ENCODE peak calls at places on chromosomes 2 and 18, in nine cellular contexts. L, C, J, Z, A, W, S, M and V are unnamed samples.

GRCh38 chr2:71331581-71332412 is at the start of gene ZNF638:
- DNase-seq in L (peak; percentile 94), C (peak; percentile 94), J (peak; percentile 97), Z (peak; percentile 16), A (peak; percentile 81), W (peak; percentile 78), S (peak; percentile 77), M (peak; percentile 96), V (peak; percentile 94)

GRCh38 chr2:60007666-60008065 is 545.8 kb downstream of the BCL11A start:
- DNase-seq in L (no peak), C (no peak), J (no peak), Z (no peak), A (no peak), W (no peak), S (no peak), M (no peak), V (no peak)

GRCh38 chr2:99085400-99085799 is 56.1 kb upstream of the C2orf15 start:
- DNase-seq in L (peak; percentile 9), C (peak; percentile 16), J (no peak), Z (no peak), A (no peak), W (no peak), S (no peak), M (peak; percentile 21), V (no peak)

GRCh38 chr2:234411793-234412192 is 85.1 kb downstream of the ARL4C start:
- DNase-seq in L (no peak), C (no peak), J (no peak), Z (no peak), A (no peak), W (no peak), S (no peak), M (no peak), V (peak; percentile 43)

GRCh38 chr18:21865043-21865442 is 124.5 kb downstream of the MIB1 start:
- DNase-seq in L (no peak), C (no peak), J (no peak), Z (no peak), A (no peak), W (no peak), S (no peak), M (no peak), V (no peak)

GRCh38 chr2:240991378-240992263 is 6.8 kb upstream of the SNED1 start:
- DNase-seq in L (peak; percentile 62), C (peak; percentile 90), J (peak; percentile 82), Z (peak; percentile 23), A (peak; percentile 8), W (peak; percentile 66), S (peak; percentile 92), M (peak; percentile 48), V (no peak)

GRCh38 chr2:204470178-204470620 is 75.1 kb upstream of the PARD3B start:
- DNase-seq in L (no peak), C (no peak), J (no peak), Z (no peak), A (no peak), W (no peak), S (no peak), M (no peak), V (no peak)

GRCh38 chr18:33495278-33495677 is 54.8 kb upstream of the CCDC178 start:
- DNase-seq in L (peak; percentile 50), C (peak; percentile 28), J (no peak), Z (no peak), A (peak; percentile 13), W (no peak), S (no peak), M (peak; percentile 82), V (peak; percentile 14)

GRCh38 chr2:88068044-88068443 is 419 bp downstream of the SMYD1 start:
- DNase-seq in L (no peak), C (no peak), J (no peak), Z (no peak), A (no peak), W (no peak), S (no peak), M (no peak), V (no peak)

GRCh38 chr2:67923696-67924095 is 139.1 kb downstream of the C1D start:
- DNase-seq in L (peak; percentile 47), C (no peak), J (no peak), Z (no peak), A (no peak), W (no peak), S (no peak), M (no peak), V (no peak)

GRCh38 chr2:224469374-224469964 is 67.6 kb upstream of the FAM124B start:
- DNase-seq in L (no peak), C (no peak), J (no peak), Z (no peak), A (no peak), W (no peak), S (no peak), M (peak; percentile 41), V (no peak)

GRCh38 chr2:19251554-19251953 is 106.9 kb downstream of the OSR1 start:
- DNase-seq in L (no peak), C (no peak), J (no peak), Z (no peak), A (no peak), W (no peak), S (no peak), M (no peak), V (no peak)

GRCh38 chr2:148592812-148593211 is 51.7 kb upstream of the EPC2 start:
- DNase-seq in L (no peak), C (no peak), J (no peak), Z (no peak), A (no peak), W (no peak), S (no peak), M (no peak), V (no peak)

GRCh38 chr2:240799183-240799740 is 20.8 kb downstream of the KIF1A start:
- DNase-seq in L (no peak), C (peak; percentile 10), J (no peak), Z (no peak), A (no peak), W (no peak), S (no peak), M (no peak), V (no peak)

GRCh38 chr2:43594875-43595274 is 963 bp downstream of the THADA start:
- DNase-seq in L (no peak), C (no peak), J (no peak), Z (no peak), A (no peak), W (no peak), S (no peak), M (no peak), V (no peak)

DNA sequence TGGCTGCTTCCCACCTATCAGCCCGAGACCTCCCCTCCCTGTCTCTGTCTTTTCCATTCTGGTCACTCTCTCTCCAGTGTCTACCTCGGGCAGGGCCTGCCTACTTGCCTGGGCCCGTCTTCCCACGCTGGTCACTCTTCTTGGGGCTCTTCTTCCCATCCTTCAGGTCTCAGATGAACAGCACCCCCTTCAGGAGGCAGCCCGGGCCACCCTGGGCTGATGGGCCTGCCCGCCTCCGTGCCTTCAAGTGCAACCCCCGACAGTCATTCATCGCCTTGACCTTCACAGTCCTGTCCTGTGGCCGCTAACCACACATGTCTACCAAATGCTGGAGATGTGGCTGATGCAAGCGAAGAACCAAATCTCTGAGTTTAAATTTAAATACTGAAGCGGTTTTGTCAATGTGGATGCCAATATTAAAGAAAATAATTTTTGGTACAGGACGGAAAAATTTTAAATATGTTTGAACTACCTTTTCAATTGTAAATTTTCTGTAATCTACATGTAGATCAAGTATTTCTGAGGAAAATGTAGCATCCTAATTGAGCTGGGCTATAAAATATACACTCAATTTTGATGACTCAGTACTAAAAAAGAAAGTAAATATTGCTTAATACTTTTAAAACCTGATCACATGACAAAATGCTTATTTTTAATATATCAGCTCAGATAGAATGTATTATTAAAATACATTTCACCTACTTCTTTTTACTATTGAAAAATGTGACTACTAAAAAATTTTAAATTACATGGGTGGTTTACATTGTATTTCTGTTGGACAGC is 96.4 kb downstream of the LAMA1 start:
- DNase-seq in L (no peak), C (no peak), J (no peak), Z (no peak), A (no peak), W (no peak), S (no peak), M (peak; percentile 33), V (no peak)
- TF ChIP-seq CTCF in L (no peak), C (no peak), J (no peak), Z (no peak), A (no peak), W (no peak), S (no peak), M (peak; percentile 51), V (no peak)

DNA sequence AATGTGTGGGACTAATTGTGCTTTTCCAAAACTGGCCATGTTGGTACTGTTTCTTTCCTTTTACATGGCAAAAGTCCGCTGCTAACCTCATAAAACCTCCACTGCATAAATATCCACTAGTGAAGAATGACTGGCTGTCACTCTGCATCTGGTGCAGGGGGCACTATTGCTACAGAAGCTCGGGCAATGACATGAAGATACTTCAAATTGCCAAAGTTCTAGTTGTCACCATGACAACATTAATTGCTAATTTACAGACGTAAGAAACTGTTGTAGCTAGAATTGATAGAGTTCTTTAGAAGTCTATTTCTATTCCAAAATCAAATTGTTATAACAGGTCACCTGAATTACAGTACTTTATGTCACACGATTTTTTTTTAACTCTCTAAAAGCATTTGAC is 861 bp downstream of the CFAP210 start:
- DNase-seq in L (no peak), C (no peak), J (no peak), Z (no peak), A (no peak), W (no peak), S (no peak), M (peak; percentile 4), V (no peak)
- TF ChIP-seq CTCF in L (no peak), C (no peak), J (peak; percentile 27), Z (peak; percentile 8), A (no peak), W (no peak), S (no peak), M (peak; percentile 25), V (peak; percentile 25)

DNA sequence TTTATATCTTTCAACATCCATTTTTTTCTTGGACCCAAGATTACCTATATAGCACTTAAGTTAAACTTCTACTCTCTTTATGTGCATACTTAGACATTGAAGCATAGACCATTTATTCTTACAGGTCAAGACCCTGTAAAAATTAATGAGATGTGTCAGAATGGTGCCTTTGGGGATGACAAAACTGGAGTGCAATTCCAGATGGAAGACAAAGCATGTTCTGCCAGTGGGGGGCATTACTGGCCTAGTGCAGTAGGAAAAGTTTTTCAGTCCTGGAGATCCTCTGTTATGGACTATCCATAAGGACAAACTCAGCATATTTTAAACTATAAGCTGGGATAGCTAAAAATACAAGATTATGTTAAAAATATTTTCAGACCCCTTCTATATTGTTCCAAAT is 57.8 kb upstream of the MMADHC start:
- DNase-seq in L (no peak), C (no peak), J (no peak), Z (no peak), A (no peak), W (no peak), S (peak; percentile 17), M (no peak), V (no peak)
- TF ChIP-seq CTCF in L (no peak), C (no peak), J (no peak), Z (peak; percentile 36), A (no peak), W (peak; percentile 39), S (peak; percentile 20), M (peak; percentile 46), V (no peak)

DNA sequence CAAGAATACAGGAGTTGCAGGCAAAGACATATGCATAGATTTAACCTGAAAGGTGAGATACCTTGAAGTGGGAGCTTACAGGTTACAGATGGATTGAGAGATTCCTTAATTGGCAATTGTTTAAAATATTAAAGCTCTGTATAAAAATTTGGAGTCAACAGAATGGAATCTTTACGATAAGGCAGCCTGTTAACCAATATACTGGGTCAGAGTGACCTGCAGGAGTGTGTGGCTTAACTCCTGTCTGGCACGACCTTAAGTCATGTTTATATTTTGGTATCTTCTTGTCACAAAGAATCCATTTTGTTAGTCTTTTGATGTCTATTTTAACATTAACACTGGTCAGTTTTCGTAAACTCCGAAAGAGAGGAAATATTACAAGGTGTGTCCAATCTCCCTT is 1058.2 kb upstream of the CRIM1 start:
- DNase-seq in L (no peak), C (no peak), J (no peak), Z (no peak), A (no peak), W (no peak), S (no peak), M (no peak), V (no peak)
- TF ChIP-seq CTCF in L (no peak), C (no peak), J (no peak), Z (no peak), A (no peak), W (no peak), S (no peak), M (no peak), V (no peak)